ENCODE peak calls at places on chromosomes 6 and 20, in nine cellular contexts. Z is testis, R is HepG2, K is heart left ventricle, E is K562, C is HCT116, V is upper lobe of right lung, X is stomach, W is ovary. P is an unnamed sample.

GRCh38 chr6:156780962-156781705 is 4.0 kb downstream of the ARID1B start:
- DNase-seq in C (no peak), E (no peak), W (no peak), X (no peak), Z (no peak), R (no peak), K (no peak), V (no peak), P (no peak)

GRCh38 chr6:46918830-46919229 is 2.9 kb downstream of the ADGRF5 start:
- DNase-seq in R (no peak), Z (no peak), X (no peak), C (no peak), V (no peak), E (no peak), W (no peak), K (no peak), P (no peak)

GRCh38 chr6:155108070-155108815 is 113.1 kb downstream of the TIAM2 start:
- DNase-seq in K (no peak), V (no peak), E (no peak), R (no peak), W (no peak), Z (no peak), C (no peak), X (no peak), P (no peak)

GRCh38 chr6:113632220-113632864 is 224.8 kb upstream of the MARCKS start:
- DNase-seq in E (no peak), Z (no peak), K (peak), C (peak), W (peak), V (no peak), R (peak), X (peak), P (no peak)

GRCh38 chr6:168344338-168344737 is 24.8 kb upstream of the DACT2 start:
- DNase-seq in Z (no peak), W (no peak), K (no peak), R (no peak), E (no peak), C (no peak), V (no peak), X (no peak), P (no peak)

GRCh38 chr6:101543796-101544195 is 150.3 kb downstream of the GRIK2 start:
- DNase-seq in K (no peak), W (no peak), C (no peak), Z (no peak), E (no peak), X (no peak), R (no peak), V (no peak), P (no peak)

GRCh38 chr6:43803055-43803782 is 33.2 kb downstream of the VEGFA start:
- DNase-seq in Z (no peak), W (no peak), V (no peak), K (peak), E (no peak), C (no peak), X (no peak), R (no peak), P (no peak)

GRCh38 chr6:37507690-37508421 is 8.2 kb upstream of the CCDC167 start:
- DNase-seq in R (no peak), E (no peak), W (no peak), K (no peak), C (no peak), X (no peak), Z (no peak), V (no peak), P (peak)

GRCh38 chr6:113674075-113674474 is 183.1 kb upstream of the MARCKS start:
- DNase-seq in X (peak), Z (no peak), C (no peak), W (no peak), K (no peak), E (no peak), R (no peak), V (no peak), P (no peak)

GRCh38 chr20:51426879-51427624 is 115.5 kb downstream of the NFATC2 start:
- DNase-seq in V (no peak), K (no peak), C (no peak), E (no peak), W (no peak), X (no peak), R (peak), Z (no peak), P (no peak)

GRCh38 chr6:149273318-149273717 is 44.2 kb upstream of the TAB2 start:
- DNase-seq in X (peak), C (no peak), E (no peak), R (no peak), K (peak), W (no peak), V (peak), Z (no peak), P (no peak)

GRCh38 chr20:32970115-32970972 is 33.9 kb downstream of the SUN5 start:
- DNase-seq in V (peak), C (no peak), K (no peak), W (no peak), Z (peak), R (no peak), X (no peak), E (no peak), P (no peak)

GRCh38 chr6:70394518-70395300 is 18.6 kb upstream of the FAM135A start:
- DNase-seq in C (no peak), X (no peak), R (no peak), E (peak), K (no peak), V (peak), W (no peak), Z (no peak), P (no peak)

GRCh38 chr6:7960848-7961247 is 50.3 kb upstream of the TXNDC5 start:
- DNase-seq in X (no peak), V (no peak), E (no peak), Z (no peak), W (no peak), K (no peak), R (no peak), C (no peak), P (no peak)

GRCh38 chr6:66134021-66134420 is 427.0 kb upstream of the EYS start:
- DNase-seq in X (no peak), K (no peak), E (no peak), W (no peak), C (no peak), R (no peak), Z (no peak), V (no peak), P (no peak)

GRCh38 chr6:14831922-14832321 is 413.9 kb upstream of the JARID2 start:
- DNase-seq in Z (no peak), V (no peak), X (no peak), W (no peak), R (no peak), E (no peak), C (no peak), K (no peak), P (no peak)

GRCh38 chr6:130906736-130907381 is 79.7 kb downstream of the SMLR1 start:
- DNase-seq in E (no peak), K (no peak), Z (no peak), W (no peak), X (no peak), R (no peak), C (no peak), V (no peak), P (no peak)

GRCh38 chr6:129183681-129184216 is 300.8 kb downstream of the LAMA2 start:
- DNase-seq in W (no peak), E (no peak), V (no peak), R (no peak), Z (no peak), K (no peak), X (no peak), C (peak), P (no peak)

GRCh38 chr20:63828951-63829350 is 2.1 kb downstream of the ZBTB46 start:
- DNase-seq in K (no peak), Z (no peak), E (no peak), X (no peak), R (no peak), C (no peak), W (no peak), V (no peak), P (no peak)

GRCh38 chr6:34884996-34885395 is 2.8 kb downstream of the TAF11 start:
- DNase-seq in R (no peak), C (no peak), K (no peak), E (no peak), V (no peak), W (no peak), X (no peak), Z (no peak), P (no peak)

GRCh38 chr6:6998194-6998569 is 109.6 kb upstream of the RREB1 start:
- DNase-seq in W (no peak), V (no peak), Z (no peak), R (no peak), C (no peak), K (no peak), X (no peak), E (no peak), P (no peak)

GRCh38 chr6:3850451-3851203 is 1.5 kb downstream of the FAM50B start:
- DNase-seq in X (no peak), W (peak), C (no peak), R (no peak), K (no peak), V (no peak), E (no peak), Z (no peak), P (no peak)

GRCh38 chr6:4577406-4577805 is 198.8 kb upstream of the CDYL start:
- DNase-seq in K (no peak), X (peak), V (no peak), R (no peak), W (no peak), C (no peak), E (no peak), Z (no peak), P (no peak)

GRCh38 chr6:160215232-160215631 is 43.4 kb downstream of the SLC22A2 start:
- DNase-seq in W (no peak), K (no peak), V (no peak), E (no peak), C (no peak), R (no peak), Z (no peak), X (no peak), P (no peak)

GRCh38 chr20:25987073-25987927 is 290.6 kb upstream of the ZNF337 start:
- DNase-seq in X (no peak), R (no peak), V (peak), E (peak), W (peak), C (no peak), K (peak), Z (peak), P (no peak)

GRCh38 chr6:47098570-47098993 is 56.5 kb upstream of the ADGRF1 start:
- DNase-seq in Z (no peak), V (no peak), C (no peak), K (no peak), W (peak), E (no peak), X (no peak), R (no peak), P (no peak)

GRCh38 chr20:5863040-5863811 is 87.1 kb downstream of the TRMT6 start:
- DNase-seq in E (no peak), W (peak), V (no peak), C (no peak), R (no peak), X (no peak), Z (peak), K (no peak), P (no peak)

GRCh38 chr6:83378621-83379388 is 52.0 kb downstream of the ME1 start:
- DNase-seq in K (no peak), C (no peak), W (no peak), V (no peak), X (no peak), R (no peak), E (no peak), Z (no peak), P (no peak)

GRCh38 chr6:32088487-32089049 is 20.6 kb downstream of the TNXB start:
- DNase-seq in R (no peak), W (peak), Z (no peak), V (no peak), E (no peak), C (no peak), X (no peak), K (peak), P (no peak)

GRCh38 chr6:157148391-157149323 is 174.7 kb downstream of the TMEM242 start:
- DNase-seq in K (peak), Z (no peak), C (peak), V (no peak), W (no peak), R (no peak), E (no peak), X (peak), P (no peak)

GRCh38 chr6:106913676-106914280 is 60.8 kb downstream of the CD24 start:
- DNase-seq in E (no peak), K (no peak), Z (no peak), W (no peak), C (no peak), X (no peak), R (peak), V (no peak), P (no peak)

GRCh38 chr6:167827588-167828324 is 1.0 kb downstream of the AFDN start:
- DNase-seq in E (no peak), C (no peak), R (peak), V (peak), X (peak), K (peak), Z (peak), W (peak), P (no peak)

GRCh38 chr6:137727206-137727605 is 139.9 kb upstream of the TNFAIP3 start:
- DNase-seq in V (no peak), R (no peak), X (no peak), E (no peak), C (no peak), Z (no peak), W (no peak), K (no peak), P (no peak)
- TF ChIP-seq CTCF in V (no peak), R (no peak), X (no peak), E (no peak), C (no peak), Z (no peak), W (no peak), K (no peak), P (no peak)

GRCh38 chr6:10532392-10532791 is 11.2 kb downstream of the GCNT2 start:
- DNase-seq in K (no peak), X (no peak), Z (no peak), W (no peak), V (no peak), C (no peak), R (no peak), E (no peak), P (no peak)
- H3K27ac ChIP-seq in K (no peak), X (no peak), Z (no peak), W (no peak), V (peak), C (no peak), R (no peak), E (no peak), P (no peak)

GRCh38 chr6:166420351-166420750 is 37.6 kb upstream of the MPC1 start:
- DNase-seq in E (no peak), X (no peak), K (no peak), Z (no peak), C (no peak), V (no peak), R (peak), W (no peak), P (no peak)
- TF ChIP-seq CTCF in E (peak), X (no peak), K (no peak), Z (no peak), C (peak), V (peak), R (peak), W (no peak), P (peak)

GRCh38 chr6:45199554-45199953 is 128.6 kb upstream of the RUNX2 start:
- DNase-seq in E (no peak), Z (no peak), R (peak), X (no peak), V (no peak), C (no peak), W (no peak), K (no peak), P (no peak)

GRCh38 chr6:45196121-45196520 is 132.0 kb upstream of the RUNX2 start:
- DNase-seq in V (no peak), E (no peak), W (no peak), R (no peak), K (no peak), X (no peak), C (no peak), Z (no peak), P (no peak)

GRCh38 chr6:45195137-45195536 is 133.0 kb upstream of the RUNX2 start:
- DNase-seq in W (no peak), E (no peak), K (no peak), R (no peak), X (no peak), V (no peak), Z (no peak), C (no peak), P (no peak)

DNA sequence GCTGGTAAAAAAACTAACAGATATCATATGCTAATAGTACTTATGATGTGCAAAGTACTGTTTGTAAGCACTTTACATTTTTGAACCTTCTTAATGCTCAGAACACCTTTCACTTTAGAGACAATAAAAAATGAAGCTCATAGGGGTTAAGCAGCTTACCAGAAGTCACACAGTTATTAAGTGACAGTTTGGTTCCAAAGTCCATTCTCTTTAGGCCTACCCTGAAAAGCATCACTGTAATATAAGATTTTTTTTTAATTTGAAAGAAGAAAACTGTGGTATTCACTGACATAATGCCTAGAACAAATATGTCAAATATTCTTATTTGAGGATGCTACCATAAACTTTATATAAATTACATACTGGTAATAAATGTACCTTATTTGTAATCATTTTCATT is 127.6 kb upstream of the RUNX2 start:
- DNase-seq in E (no peak), R (peak), X (no peak), W (no peak), K (no peak), Z (no peak), C (no peak), V (no peak), P (no peak)
- H3K27ac ChIP-seq in E (no peak), R (peak), X (no peak), W (no peak), K (no peak), Z (no peak), C (no peak), V (no peak), P (peak)

DNA sequence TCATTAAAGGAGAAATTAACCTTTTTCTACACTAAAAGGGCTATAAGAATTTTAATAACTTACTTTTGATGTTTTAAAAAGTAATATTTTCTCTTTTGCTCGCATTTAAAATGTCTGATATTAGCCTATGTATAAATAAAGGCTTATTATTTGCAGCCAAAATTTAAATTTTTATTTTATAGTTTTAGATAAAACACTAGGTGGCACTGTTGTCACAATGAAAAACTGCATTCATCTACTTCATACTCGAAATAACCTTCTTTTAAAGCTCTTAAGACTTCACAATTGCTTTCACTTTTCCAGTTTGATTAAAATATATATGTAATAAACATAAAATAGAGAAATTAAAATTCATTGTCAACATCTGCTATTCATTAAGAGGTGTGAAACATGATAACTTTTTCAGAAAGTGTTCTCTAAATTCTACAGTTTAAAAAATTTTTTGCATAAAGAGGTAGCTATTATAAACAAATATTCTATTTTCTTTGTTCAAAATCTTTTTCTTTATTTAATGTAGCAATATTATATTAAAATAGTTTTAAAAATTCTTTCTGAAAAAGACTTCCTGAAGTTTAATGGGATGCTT is 78.8 kb upstream of the DEFB112 start:
- DNase-seq in K (no peak), R (peak), Z (no peak), E (peak), W (no peak), C (no peak), V (no peak), X (no peak), P (no peak)
- TF ChIP-seq CTCF in K (peak), R (peak), Z (no peak), E (peak), W (no peak), C (peak), V (peak), X (no peak), P (peak)